ENCODE peak calls at places on chromosomes 6 and 20, in six cellular contexts. S is sigmoid colon, D is prostate gland, P is heart left ventricle, Z is A549, B is transverse colon. A is an unnamed sample.

GRCh38 chr20:57586370-57586793 is 25.5 kb downstream of the PCK1 start:
- DNase-seq in S (peak; percentile 73), D (no peak), P (no peak), Z (no peak), B (peak; percentile 85), A (no peak)

GRCh38 chr6:5246141-5246869 is 14.4 kb downstream of the LYRM4 start:
- DNase-seq in S (no peak), D (no peak), P (no peak), Z (no peak), B (no peak), A (no peak)

GRCh38 chr6:35372633-35373032 is 30.3 kb downstream of the PPARD start:
- DNase-seq in S (no peak), D (no peak), P (no peak), Z (no peak), B (no peak), A (no peak)

GRCh38 chr6:139981810-139982550 is 607.5 kb upstream of the CITED2 start:
- DNase-seq in S (no peak), D (peak; percentile 42), P (peak; percentile 22), Z (peak; percentile 71), B (peak; percentile 20), A (no peak)

GRCh38 chr6:16503919-16504554 is 257.2 kb downstream of the ATXN1 start:
- DNase-seq in S (no peak), D (no peak), P (no peak), Z (no peak), B (peak; percentile 23), A (no peak)

GRCh38 chr6:35024601-35025054 is 116.5 kb downstream of the TCP11 start:
- DNase-seq in S (no peak), D (no peak), P (peak; percentile 79), Z (peak; percentile 78), B (peak; percentile 56), A (no peak)

GRCh38 chr20:48673485-48673884 is 154.3 kb downstream of the PREX1 start:
- DNase-seq in S (no peak), D (no peak), P (no peak), Z (no peak), B (no peak), A (no peak)

GRCh38 chr20:58040447-58041290 is 187.8 kb downstream of the ANKRD60 start:
- DNase-seq in S (no peak), D (no peak), P (no peak), Z (no peak), B (no peak), A (no peak)

GRCh38 chr6:83884523-83884922 is 25.0 kb downstream of the CYB5R4 start:
- DNase-seq in S (no peak), D (no peak), P (no peak), Z (peak; percentile 41), B (no peak), A (no peak)

GRCh38 chr6:6164367-6164766 is 156.1 kb downstream of the F13A1 start:
- DNase-seq in S (no peak), D (no peak), P (no peak), Z (no peak), B (no peak), A (no peak)

GRCh38 chr6:71168233-71168765 is 120.3 kb upstream of the OGFRL1 start:
- DNase-seq in S (no peak), D (no peak), P (no peak), Z (no peak), B (no peak), A (no peak)

GRCh38 chr6:132253906-132254305 is 147.4 kb downstream of the MOXD1 start:
- DNase-seq in S (no peak), D (no peak), P (no peak), Z (no peak), B (no peak), A (no peak)

GRCh38 chr6:13302291-13302690 is 26.0 kb downstream of the TBC1D7 start:
- DNase-seq in S (no peak), D (no peak), P (no peak), Z (no peak), B (no peak), A (no peak)

GRCh38 chr6:13304580-13305255 is 23.6 kb downstream of the TBC1D7 start:
- DNase-seq in S (no peak), D (no peak), P (no peak), Z (no peak), B (no peak), A (no peak)

GRCh38 chr6:13303668-13304017 is 24.7 kb downstream of the TBC1D7 start:
- DNase-seq in S (peak; percentile 87), D (no peak), P (peak; percentile 91), Z (no peak), B (peak; percentile 87), A (peak; percentile 39)

GRCh38 chr6:13304101-13304500 is 24.2 kb downstream of the TBC1D7 start:
- DNase-seq in S (no peak), D (no peak), P (no peak), Z (no peak), B (no peak), A (no peak)

GRCh38 chr6:13302751-13303667 is 25.3 kb downstream of the TBC1D7 start:
- DNase-seq in S (peak; percentile 78), D (no peak), P (peak; percentile 73), Z (peak; percentile 88), B (peak; percentile 82), A (peak; percentile 58)
- H3K4me1 ChIP-seq in S (no peaks in the 10 kb centered on the region), D (no peaks in the 10 kb centered on the region), P (peaks cover 33% of the 10 kb centered on the region), Z (peaks cover 62% of the 10 kb centered on the region), B (peaks cover 26% of the 10 kb centered on the region), A (peaks cover 20% of the 10 kb centered on the region)

GRCh38 chr20:31595654-31596411 is 9.3 kb upstream of the ID1 start:
- DNase-seq in S (peak; percentile 87), D (no peak), P (peak; percentile 92), Z (peak; percentile 95), B (peak; percentile 86), A (peak; percentile 69)
- TF ChIP-seq POLR2A in S (peak; percentile 28), D (peak; percentile 43), P (no peak), Z (peak; percentile 42), B (peak; percentile 89), A (no peak)

DNA sequence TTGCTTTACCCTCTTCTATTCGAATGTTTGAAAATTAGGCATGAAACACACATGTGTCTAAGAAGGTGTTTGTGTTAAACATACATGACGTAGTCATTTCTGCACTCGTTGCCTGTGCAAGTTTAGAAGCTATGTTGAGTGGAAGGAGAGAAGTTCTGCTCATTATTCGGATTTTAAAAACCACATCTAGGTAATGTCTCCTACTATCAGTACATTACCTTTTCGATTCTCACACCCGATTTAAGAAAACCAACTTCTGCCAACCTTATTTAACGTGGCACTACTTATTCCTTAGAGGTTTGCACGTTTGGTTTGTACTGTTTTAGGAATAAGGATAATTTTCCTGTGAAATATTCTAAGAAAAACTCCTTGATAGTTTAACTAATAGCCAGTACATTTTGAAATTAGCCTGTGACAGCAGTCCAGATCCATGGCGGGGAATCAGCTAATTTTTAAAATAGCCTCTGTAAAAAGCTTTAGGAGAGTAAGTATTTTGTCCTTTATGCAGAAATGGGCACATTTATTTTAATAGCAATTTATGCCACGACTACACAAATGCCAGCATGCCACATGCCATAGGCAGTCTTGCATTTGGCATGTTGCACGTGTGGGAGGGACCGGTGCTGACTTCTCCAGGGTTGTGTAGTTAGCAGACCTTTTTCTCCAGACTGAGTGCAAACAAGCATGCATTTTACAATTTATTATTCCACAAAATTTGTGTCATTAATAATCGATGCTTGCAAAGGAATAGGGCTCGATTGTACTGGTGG is 6.1 kb downstream of the FOXC1 start:
- DNase-seq in S (no peak), D (no peak), P (no peak), Z (no peak), B (no peak), A (no peak)
- H3K4me1 ChIP-seq in S (no peaks in the 10 kb centered on the region), D (no peaks in the 10 kb centered on the region), P (peaks cover 43% of the 10 kb centered on the region), Z (peaks cover 13% of the 10 kb centered on the region), B (peaks cover 27% of the 10 kb centered on the region), A (peaks cover 5% of the 10 kb centered on the region)

DNA sequence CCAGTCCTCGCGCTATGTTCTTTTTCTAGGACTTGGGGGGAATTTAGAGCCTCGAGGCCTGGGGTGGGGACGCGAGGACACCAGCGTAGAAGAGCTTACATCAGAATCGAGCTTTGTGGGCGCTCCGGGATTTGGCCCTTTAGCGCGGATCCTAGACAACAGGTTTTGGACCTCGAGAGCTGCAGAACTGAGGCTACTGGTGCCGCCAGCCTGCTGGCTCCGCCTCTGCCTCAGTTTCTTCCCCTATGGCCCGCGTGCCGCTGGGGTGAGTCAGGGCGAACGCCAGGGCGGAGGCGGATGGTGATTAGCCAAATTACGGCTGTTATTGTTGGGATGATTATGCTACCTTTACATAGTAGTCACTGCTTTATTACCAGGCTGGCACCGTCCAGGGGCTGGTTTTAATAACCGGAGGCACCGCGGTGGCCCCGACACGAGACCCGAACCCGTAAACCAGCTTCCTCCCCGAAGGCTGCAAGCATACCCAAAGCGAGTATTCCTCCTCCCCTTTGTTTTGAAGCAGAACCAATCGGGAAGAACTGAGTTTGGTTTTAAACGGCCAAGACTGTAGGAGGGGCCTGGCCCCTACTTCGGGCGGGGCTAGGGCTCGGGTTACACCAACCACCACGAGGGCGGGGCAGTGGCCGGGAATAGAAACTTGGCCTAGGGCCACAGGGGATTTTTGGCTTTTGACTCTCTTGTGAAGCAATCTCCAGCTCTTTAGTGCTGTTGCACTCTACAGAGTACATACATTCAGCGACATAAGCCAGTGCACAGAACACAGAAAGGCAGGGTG is 639 bp upstream of the GTPBP2 start:
- DNase-seq in S (peak; percentile 98), D (peak; percentile 96), P (peak; percentile 96), Z (peak; percentile 95), B (peak; percentile 97), A (peak; percentile 95)
- TF ChIP-seq POLR2A in S (peak; percentile 80), D (peak; percentile 87), P (peak; percentile 87), Z (no peak), B (peak; percentile 69), A (peak; percentile 79)

GRCh38 chr20:49784291-49784690 is 28.3 kb upstream of the SLC9A8 start:
- DNase-seq in S (no peak), D (no peak), P (no peak), Z (no peak), B (no peak), A (no peak)

GRCh38 chr20:49785149-49785850 is 27.3 kb upstream of the SLC9A8 start:
- DNase-seq in S (no peak), D (no peak), P (no peak), Z (no peak), B (no peak), A (no peak)

GRCh38 chr20:49786226-49786625 is 26.4 kb upstream of the SLC9A8 start:
- DNase-seq in S (no peak), D (no peak), P (no peak), Z (no peak), B (no peak), A (no peak)

GRCh38 chr20:49786671-49787370 is 25.8 kb upstream of the SLC9A8 start:
- DNase-seq in S (no peak), D (no peak), P (no peak), Z (peak; percentile 44), B (no peak), A (no peak)

GRCh38 chr20:49785851-49786174 is 26.8 kb upstream of the SLC9A8 start:
- DNase-seq in S (no peak), D (no peak), P (no peak), Z (no peak), B (peak; percentile 59), A (no peak)
- H3K4me1 ChIP-seq in S (no peaks in the 10 kb centered on the region), D (no peaks in the 10 kb centered on the region), P (peaks cover 13% of the 10 kb centered on the region), Z (peaks cover 39% of the 10 kb centered on the region), B (peaks cover 24% of the 10 kb centered on the region), A (peaks cover 7% of the 10 kb centered on the region)

GRCh38 chr20:17680836-17681740 is 954 bp downstream of the RRBP1 start:
- DNase-seq in S (peak; percentile 92), D (peak; percentile 73), P (peak; percentile 89), Z (peak; percentile 80), B (peak; percentile 88), A (peak; percentile 51)
- TF ChIP-seq POLR2A in S (no peak), D (no peak), P (no peak), Z (no peak), B (no peak), A (peak; percentile 28)

GRCh38 chr6:41941280-41942044 is at the start of gene CCND3:
- DNase-seq in S (peak; percentile 94), D (peak; percentile 83), P (peak; percentile 95), Z (peak; percentile 88), B (peak; percentile 93), A (peak; percentile 84)
- H3K4me1 ChIP-seq in S (no peaks in the 10 kb centered on the region), D (peaks cover 10% of the 10 kb centered on the region), P (peaks cover 56% of the 10 kb centered on the region), Z (peaks cover 55% of the 10 kb centered on the region), B (peaks cover 44% of the 10 kb centered on the region), A (peaks cover 21% of the 10 kb centered on the region)

A was measured in gastrocnemius medialis.